ENCODE peak calls at places on chromosome 7, in five cellular contexts. H, O, V, B and Y are unnamed samples.

GRCh38 chr7:13860734-13861133 is 128.7 kb downstream of the ETV1 start:
- DNase-seq in H (no peak), O (no peak), V (no peak), B (no peak), Y (no peak)

GRCh38 chr7:20895563-20895962 is 108.9 kb upstream of the SP8 start:
- DNase-seq in H (no peak), O (no peak), V (no peak), B (no peak), Y (peak; percentile 64)

GRCh38 chr7:91263359-91264082 is 712 bp upstream of the FZD1 start:
- DNase-seq in H (no peak), O (peak; percentile 69), V (no peak), B (peak; percentile 19), Y (no peak)

GRCh38 chr7:13467111-13467547 is 522.3 kb downstream of the ETV1 start:
- DNase-seq in H (no peak), O (no peak), V (no peak), B (no peak), Y (no peak)

GRCh38 chr7:85239114-85239513 is 52.3 kb upstream of the SEMA3D start:
- DNase-seq in H (no peak), O (no peak), V (no peak), B (no peak), Y (no peak)

GRCh38 chr7:98091061-98091460 is 15.6 kb upstream of the LMTK2 start:
- DNase-seq in H (no peak), O (no peak), V (no peak), B (no peak), Y (peak; percentile 69)

GRCh38 chr7:107201795-107202450 is 33.1 kb downstream of the HBP1 start:
- DNase-seq in H (peak; percentile 48), O (peak; percentile 51), V (no peak), B (peak; percentile 38), Y (no peak)

GRCh38 chr7:50782376-50783208 is at the start of gene GRB10:
- DNase-seq in H (no peak), O (peak; percentile 68), V (no peak), B (peak; percentile 46), Y (no peak)

GRCh38 chr7:1749864-1750466 is 79.9 kb downstream of the ELFN1 start:
- DNase-seq in H (no peak), O (peak; percentile 50), V (no peak), B (no peak), Y (no peak)